ENCODE peak calls at places on chromosomes 4 and X, in four cellular contexts. J, S, K and Y are unnamed samples.

GRCh38 chrX:85993539-85994197 is 53.7 kb downstream of the CHM start:
- DNase-seq in J (no peak), S (no peak), K (peak), Y (no peak)

GRCh38 chrX:31555506-31555905 is 483.7 kb upstream of the FTHL17 start:
- DNase-seq in J (no peak), S (no peak), K (peak), Y (no peak)

GRCh38 chrX:110244951-110245480 is 72.9 kb downstream of the AMMECR1 start:
- DNase-seq in J (no peak), S (no peak), K (no peak), Y (no peak)

GRCh38 chrX:65679071-65679540 is 11.7 kb downstream of the MSN start:
- DNase-seq in J (no peak), S (peak), K (peak), Y (no peak)

GRCh38 chr4:17238633-17239032 is 273.3 kb downstream of the QDPR start:
- DNase-seq in J (no peak), S (no peak), K (no peak), Y (no peak)

GRCh38 chr4:4717692-4718091 is 141.8 kb upstream of the MSX1 start:
- DNase-seq in J (no peak), S (peak), K (no peak), Y (no peak)

GRCh38 chrX:39497717-39498265 is 600.0 kb downstream of the BCOR start:
- DNase-seq in J (no peak), S (no peak), K (no peak), Y (no peak)

GRCh38 chr4:172357006-172357405 is 543.8 kb downstream of the GALNTL6 start:
- DNase-seq in J (no peak), S (no peak), K (no peak), Y (no peak)

GRCh38 chr4:153488719-153489384 is 22.7 kb downstream of the TMEM131L start:
- DNase-seq in J (peak), S (no peak), K (no peak), Y (no peak)

GRCh38 chr4:150591284-150591874 is 9.4 kb downstream of the MAB21L2 start:
- DNase-seq in J (no peak), S (no peak), K (no peak), Y (no peak)

GRCh38 chr4:176492648-176493302 is 173.0 kb downstream of the SPCS3 start:
- DNase-seq in J (no peak), S (peak), K (peak), Y (no peak)

GRCh38 chr4:156732634-156733033 is 239.0 kb downstream of the PDGFC start:
- DNase-seq in J (no peak), S (no peak), K (no peak), Y (no peak)

GRCh38 chr4:91212140-91212681 is 1085.0 kb downstream of the CCSER1 start:
- DNase-seq in J (no peak), S (no peak), K (no peak), Y (no peak)

GRCh38 chr4:113153529-113154101 is 104.2 kb downstream of the ANK2 start:
- DNase-seq in J (no peak), S (peak), K (no peak), Y (no peak)

GRCh38 chrX:8988456-8988855 is 45.5 kb downstream of the FAM9B start:
- DNase-seq in J (no peak), S (peak), K (peak), Y (no peak)

GRCh38 chr4:19776021-19776459 is 475.7 kb upstream of the SLIT2 start:
- DNase-seq in J (peak), S (peak), K (peak), Y (no peak)

GRCh38 chrX:13069771-13070410 is 25.5 kb upstream of the FAM9C start:
- DNase-seq in J (no peak), S (peak), K (peak), Y (no peak)

GRCh38 chr4:123616970-123617392 is 220.4 kb downstream of the SPRY1 start:
- DNase-seq in J (peak), S (peak), K (no peak), Y (peak)

DNA sequence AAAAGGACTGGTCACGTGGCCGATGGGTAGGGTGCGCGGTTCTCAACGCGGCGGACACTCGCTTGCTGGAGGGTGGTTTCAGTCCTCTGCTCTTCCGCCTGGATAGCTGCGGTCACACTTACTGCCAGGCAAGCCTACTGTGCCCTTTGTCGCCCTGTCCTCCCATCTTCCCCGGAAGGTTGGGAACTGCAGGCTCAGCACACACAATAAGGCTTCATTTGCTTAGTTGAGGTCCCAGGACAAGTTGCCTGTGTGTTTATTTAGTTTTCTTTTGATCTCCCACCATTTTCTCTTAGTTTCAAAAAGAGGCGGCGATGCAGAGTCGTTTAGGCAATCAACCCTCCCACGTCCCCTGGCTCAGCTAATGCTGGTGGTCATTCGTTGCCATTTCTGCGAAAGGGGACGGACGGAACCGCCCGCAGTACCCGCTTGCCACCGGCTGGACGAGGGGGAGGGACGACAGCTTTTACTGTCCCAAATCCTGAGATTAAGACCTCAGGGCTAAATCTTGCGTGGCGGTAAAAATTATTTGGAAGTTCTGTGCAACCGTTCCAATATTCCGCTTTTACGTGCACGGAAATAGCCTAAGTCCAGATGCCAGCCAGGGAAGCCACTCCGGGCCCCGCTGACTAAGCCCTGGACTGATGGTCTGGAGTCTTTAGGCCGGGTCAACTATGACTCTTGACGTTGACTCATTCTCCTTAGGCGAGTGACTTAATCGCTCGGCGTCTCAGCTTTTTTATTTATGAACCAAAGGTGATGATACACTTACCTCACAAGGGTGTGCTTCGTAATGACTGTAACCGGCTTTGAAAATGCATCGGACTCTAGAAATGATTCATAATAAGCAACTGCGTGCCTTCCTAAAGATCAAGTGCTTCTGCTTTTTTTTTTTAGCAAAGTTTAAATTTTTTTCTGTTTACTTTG is 671 bp upstream of the EIF4E start:
- DNase-seq in J (peak), S (peak), K (peak), Y (peak)
- TF ChIP-seq CTCF in J (no peak), S (no peak), K (no peak), Y (no peak)

GRCh38 chr4:98341309-98341708 is 80.1 kb downstream of the RAP1GDS1 start:
- DNase-seq in J (no peak), S (no peak), K (peak), Y (no peak)
- TF ChIP-seq CTCF in J (no peak), S (no peak), K (no peak), Y (no peak)

GRCh38 chr4:105146286-105147219 is at the start of gene TET2:
- DNase-seq in J (peak), S (peak), K (peak), Y (peak)
- TF ChIP-seq CTCF in J (no peak), S (no peak), K (no peak), Y (no peak)

GRCh38 chr4:78332974-78333373 is 218.6 kb upstream of the ANXA3 start:
- DNase-seq in J (no peak), S (no peak), K (no peak), Y (no peak)

GRCh38 chr4:78337216-78337615 is 214.4 kb upstream of the ANXA3 start:
- DNase-seq in J (no peak), S (no peak), K (no peak), Y (no peak)

GRCh38 chr4:78336093-78336943 is 215.3 kb upstream of the ANXA3 start:
- DNase-seq in J (no peak), S (no peak), K (peak), Y (no peak)

GRCh38 chr4:78331965-78332364 is 219.6 kb upstream of the ANXA3 start:
- DNase-seq in J (no peak), S (no peak), K (no peak), Y (no peak)

DNA sequence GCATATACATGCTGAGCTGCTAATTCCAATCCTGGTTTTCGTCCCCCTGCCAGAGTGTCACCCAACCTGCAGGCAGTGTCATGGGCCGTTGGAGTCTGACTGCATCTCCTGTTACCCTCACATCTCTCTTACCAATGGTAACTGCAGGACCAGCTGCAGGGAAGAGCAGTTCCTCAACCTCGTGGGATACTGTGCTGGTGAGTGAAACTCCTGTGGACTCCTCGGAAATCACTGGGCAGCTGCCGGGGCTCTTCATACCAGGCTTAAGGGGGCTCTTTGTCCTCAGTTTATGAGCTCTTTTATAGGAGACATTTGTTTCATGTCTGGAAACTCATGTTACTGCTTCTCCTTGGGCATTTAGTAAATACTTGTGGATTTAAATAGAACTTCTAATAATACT is 213.9 kb upstream of the ANXA3 start:
- DNase-seq in J (no peak), S (no peak), K (no peak), Y (no peak)
- TF ChIP-seq CTCF in J (no peak), S (no peak), K (no peak), Y (no peak)

GRCh38 chr4:95537967-95538485 is 10.7 kb downstream of the UNC5C start:
- DNase-seq in J (no peak), S (no peak), K (no peak), Y (no peak)
- TF ChIP-seq CTCF in J (no peak), S (no peak), K (no peak), Y (no peak)

GRCh38 chr4:126592088-126592487 is 1040.7 kb upstream of the INTU start:
- DNase-seq in J (no peak), S (no peak), K (no peak), Y (no peak)
- TF ChIP-seq CTCF in J (no peak), S (peak), K (peak), Y (no peak)

GRCh38 chrX:63656871-63657580 is 128.0 kb downstream of the ARHGEF9 start:
- DNase-seq in J (no peak), S (peak), K (peak), Y (no peak)

GRCh38 chrX:63657821-63658220 is 127.2 kb downstream of the ARHGEF9 start:
- DNase-seq in J (peak), S (peak), K (peak), Y (no peak)

GRCh38 chrX:63652086-63652775 is 132.8 kb downstream of the ARHGEF9 start:
- DNase-seq in J (no peak), S (no peak), K (peak), Y (no peak)
- TF ChIP-seq CTCF in J (no peak), S (no peak), K (no peak), Y (no peak)